ENCODE peak calls at places on chromosomes 13 and 19, in six cellular contexts. P is activated CD8-positive, alpha-beta memory T cell treated with anti-CD3 and anti-CD28 coated beads for 24 hours; C is amniotic epithelial cell; Q is RPMI7951; D is cardiac fibroblast; F is central memory CD8-positive, alpha-beta T cell. V is an unnamed sample.
A peak's percentile ranks its signal among the peaks of the same experiment; 100 is the strongest.

GRCh38 chr19:12052057-12052570 is 647 bp downstream of the ZNF878 start:
- DNase-seq in P (no peak), C (peak; percentile 18), Q (peak; percentile 27), D (peak; percentile 9), F (no peak), V (no peak)

GRCh38 chr19:49850487-49851342 is at the start of gene PTOV1:
- DNase-seq in P (peak; percentile 97), C (peak; percentile 87), Q (peak; percentile 92), D (peak; percentile 93), F (peak; percentile 86), V (peak; percentile 86)

GRCh38 chr19:1407662-1408299 is 395 bp downstream of the DAZAP1 start:
- DNase-seq in P (no peak), C (no peak), Q (no peak), D (no peak), F (peak; percentile 28), V (no peak)

GRCh38 chr19:4136680-4137088 is 12.8 kb upstream of the MAP2K2 start:
- DNase-seq in P (no peak), C (no peak), Q (no peak), D (no peak), F (no peak), V (no peak)

GRCh38 chr13:77779461-77780272 is 82.2 kb downstream of the SLAIN1 start:
- DNase-seq in P (no peak), C (peak; percentile 50), Q (peak; percentile 1), D (peak; percentile 90), F (no peak), V (peak; percentile 59)

GRCh38 chr19:3646336-3647092 is 19.9 kb upstream of the CACTIN start:
- DNase-seq in P (no peak), C (peak; percentile 13), Q (peak; percentile 9), D (no peak), F (no peak), V (no peak)

GRCh38 chr19:39314016-39314728 is 6.5 kb downstream of the LRFN1 start:
- DNase-seq in P (no peak), C (no peak), Q (no peak), D (no peak), F (no peak), V (no peak)

GRCh38 chr19:46081928-46082727 is 41.3 kb upstream of the IGFL4 start:
- DNase-seq in P (no peak), C (peak; percentile 78), Q (peak; percentile 65), D (peak; percentile 83), F (no peak), V (peak; percentile 39)

GRCh38 chr19:15836345-15836594 is 20.8 kb upstream of the OR10H1 start:
- DNase-seq in P (no peak), C (no peak), Q (no peak), D (no peak), F (no peak), V (no peak)

GRCh38 chr19:2166741-2167738 is 3.3 kb downstream of the DOT1L start:
- DNase-seq in P (no peak), C (peak; percentile 54), Q (peak; percentile 91), D (peak; percentile 59), F (no peak), V (peak; percentile 88)

GRCh38 chr13:38905081-38905480 is 85.5 kb downstream of the STOML3 start:
- DNase-seq in P (no peak), C (no peak), Q (no peak), D (no peak), F (no peak), V (no peak)

GRCh38 chr13:50127017-50127725 is 111.9 kb downstream of the KCNRG start:
- DNase-seq in P (peak; percentile 82), C (peak; percentile 44), Q (no peak), D (peak; percentile 59), F (no peak), V (no peak)

GRCh38 chr13:56501750-56502149 is 639.0 kb upstream of the PRR20A start:
- DNase-seq in P (no peak), C (no peak), Q (no peak), D (no peak), F (no peak), V (no peak)

GRCh38 chr19:45569619-45570421 is 14.8 kb downstream of the OPA3 start:
- DNase-seq in P (peak; percentile 82), C (peak; percentile 39), Q (peak; percentile 29), D (peak; percentile 58), F (peak; percentile 43), V (no peak)

GRCh38 chr19:50490411-50490811 is 13.8 kb upstream of the GARIN5A start:
- DNase-seq in P (no peak), C (no peak), Q (no peak), D (no peak), F (no peak), V (no peak)

GRCh38 chr13:110479648-110480047 is 81.9 kb downstream of the RAB20 start:
- DNase-seq in P (no peak), C (no peak), Q (no peak), D (no peak), F (no peak), V (no peak)

GRCh38 chr13:73158851-73159250 is 100.0 kb downstream of the KLF5 start:
- DNase-seq in P (no peak), C (peak; percentile 48), Q (peak; percentile 28), D (peak; percentile 74), F (no peak), V (peak; percentile 36)

GRCh38 chr19:52248256-52248655 is 21.1 kb upstream of the ZNF766 start:
- DNase-seq in P (peak; percentile 74), C (peak; percentile 45), Q (peak; percentile 54), D (peak; percentile 69), F (peak; percentile 38), V (no peak)

GRCh38 chr13:65454403-65454802 is 1775.7 kb downstream of the PCDH9 start:
- DNase-seq in P (no peak), C (no peak), Q (no peak), D (no peak), F (no peak), V (no peak)

GRCh38 chr19:41646589-41647204 is 19.8 kb upstream of the CEACAM4 start:
- DNase-seq in P (peak; percentile 77), C (peak; percentile 6), Q (no peak), D (peak; percentile 22), F (no peak), V (no peak)

GRCh38 chr13:111342716-111343115 is 22.3 kb downstream of the TEX29 start:
- DNase-seq in P (no peak), C (no peak), Q (no peak), D (no peak), F (no peak), V (no peak)

GRCh38 chr19:38697641-38698071 is 46.6 kb downstream of the CAPN12 start:
- DNase-seq in P (no peak), C (no peak), Q (no peak), D (no peak), F (no peak), V (no peak)

GRCh38 chr19:7869910-7870511 is 4.2 kb downstream of the PRR36 start:
- DNase-seq in P (no peak), C (no peak), Q (peak; percentile 58), D (peak; percentile 19), F (no peak), V (no peak)

GRCh38 chr13:76812971-76813691 is 73.1 kb downstream of the KCTD12 start:
- DNase-seq in P (no peak), C (no peak), Q (peak; percentile 56), D (peak; percentile 64), F (no peak), V (no peak)

GRCh38 chr13:22740264-22740663 is 440.5 kb upstream of the SGCG start:
- DNase-seq in P (no peak), C (peak; percentile 36), Q (no peak), D (no peak), F (no peak), V (no peak)

GRCh38 chr19:46381346-46381745 is 32.0 kb downstream of the CCDC8 start:
- DNase-seq in P (no peak), C (no peak), Q (no peak), D (no peak), F (no peak), V (no peak)

GRCh38 chr13:85287528-85287927 is 511.7 kb downstream of the SLITRK6 start:
- DNase-seq in P (no peak), C (no peak), Q (no peak), D (no peak), F (no peak), V (no peak)

GRCh38 chr13:28650284-28650683 is 8.6 kb upstream of the POMP start:
- DNase-seq in P (no peak), C (no peak), Q (no peak), D (no peak), F (no peak), V (no peak)

GRCh38 chr13:31485651-31486051 is 253.7 kb upstream of the RXFP2 start:
- DNase-seq in P (no peak), C (peak; percentile 81), Q (no peak), D (peak; percentile 70), F (no peak), V (no peak)

GRCh38 chr19:15427350-15427700 is 8.5 kb upstream of the AKAP8L start:
- DNase-seq in P (no peak), C (no peak), Q (no peak), D (no peak), F (no peak), V (no peak)